ENCODE peak calls at places on chromosomes 11 and 22, in ten cellular contexts. S, F, O, C, Z, X, H, B, E and W are unnamed samples. For H3K4me1, the result is how much of the 10 kb centered on the place peaks cover.

GRCh38 chr11:35393093-35393492 is 26.3 kb downstream of the SLC1A2 start:
- DNase-seq in S (no peak), F (no peak), O (no peak), C (no peak), Z (no peak), X (no peak), H (no peak), B (no peak), E (no peak), W (no peak)

GRCh38 chr11:95242990-95243590 is 12.1 kb upstream of the SESN3 start:
- DNase-seq in S (no peak), F (no peak), O (no peak), C (no peak), Z (no peak), X (no peak), H (no peak), B (no peak), E (no peak), W (no peak)

GRCh38 chr11:70462818-70463477 is 64.6 kb downstream of the CTTN start:
- DNase-seq in S (no peak), F (no peak), O (no peak), C (no peak), Z (no peak), X (no peak), H (no peak), B (no peak), E (no peak), W (no peak)

GRCh38 chr11:122267602-122268001 is 151.6 kb upstream of the BLID start:
- DNase-seq in S (no peak), F (no peak), O (no peak), C (no peak), Z (no peak), X (no peak), H (no peak), B (no peak), E (no peak), W (no peak)

GRCh38 chr11:6401439-6401838 is 11.2 kb downstream of the SMPD1 start:
- DNase-seq in S (no peak), F (no peak), O (no peak), C (no peak), Z (no peak), X (no peak), H (no peak), B (no peak), E (no peak), W (no peak)

GRCh38 chr11:69373251-69373635 is 79.3 kb downstream of the MYEOV start:
- DNase-seq in S (no peak), F (no peak), O (no peak), C (no peak), Z (no peak), X (no peak), H (no peak), B (no peak), E (no peak), W (no peak)

GRCh38 chr22:24437820-24438328 is 10.5 kb downstream of the ADORA2A start:
- DNase-seq in S (peak), F (no peak), O (no peak), C (peak), Z (no peak), X (no peak), H (no peak), B (no peak), E (peak), W (no peak)

GRCh38 chr11:83477772-83478171 is 191.6 kb upstream of the CCDC90B start:
- DNase-seq in S (no peak), F (no peak), O (no peak), C (no peak), Z (no peak), X (no peak), H (no peak), B (no peak), E (no peak), W (no peak)

GRCh38 chr11:7949934-7950333 is 8.4 kb upstream of the OR10A3 start:
- DNase-seq in S (no peak), F (no peak), O (no peak), C (no peak), Z (no peak), X (no peak), H (no peak), B (no peak), E (no peak), W (no peak)

GRCh38 chr22:46684706-46685105 is 53.3 kb downstream of the CERK start:
- DNase-seq in S (no peak), F (peak), O (no peak), C (peak), Z (no peak), X (peak), H (no peak), B (no peak), E (no peak), W (no peak)

GRCh38 chr11:66880484-66881211 is 23.8 kb downstream of the LRFN4 start:
- DNase-seq in S (no peak), F (no peak), O (no peak), C (no peak), Z (peak), X (peak), H (no peak), B (no peak), E (no peak), W (no peak)

GRCh38 chr11:93737904-93738612 is 3.2 kb downstream of the TAF1D start:
- DNase-seq in S (no peak), F (no peak), O (no peak), C (no peak), Z (no peak), X (no peak), H (no peak), B (no peak), E (no peak), W (no peak)

GRCh38 chr11:96384156-96384555 is 5.6 kb downstream of the CCDC82 start:
- DNase-seq in S (no peak), F (no peak), O (no peak), C (no peak), Z (no peak), X (no peak), H (no peak), B (no peak), E (no peak), W (no peak)

GRCh38 chr22:46272762-46273431 is 5.1 kb downstream of the TTC38 start:
- DNase-seq in S (no peak), F (no peak), O (no peak), C (no peak), Z (no peak), X (no peak), H (no peak), B (no peak), E (peak), W (no peak)

GRCh38 chr22:48639021-48639795 is 1188.5 kb downstream of the BRD1 start:
- DNase-seq in S (no peak), F (no peak), O (no peak), C (no peak), Z (no peak), X (no peak), H (no peak), B (no peak), E (no peak), W (no peak)

GRCh38 chr11:107018902-107019493 is 722 bp upstream of the GUCY1A2 start:
- DNase-seq in S (peak), F (peak), O (no peak), C (no peak), Z (no peak), X (peak), H (no peak), B (no peak), E (peak), W (peak)

GRCh38 chr11:17711836-17712235 is 7.5 kb upstream of the MYOD1 start:
- DNase-seq in S (no peak), F (no peak), O (no peak), C (no peak), Z (no peak), X (no peak), H (no peak), B (no peak), E (no peak), W (no peak)

GRCh38 chr11:66858186-66858938 is 1.5 kb downstream of the LRFN4 start:
- DNase-seq in S (peak), F (no peak), O (no peak), C (no peak), Z (no peak), X (no peak), H (no peak), B (no peak), E (peak), W (peak)

GRCh38 chr11:28759311-28759710 is 651.1 kb downstream of the METTL15 start:
- DNase-seq in S (no peak), F (no peak), O (no peak), C (no peak), Z (no peak), X (peak), H (peak), B (no peak), E (no peak), W (no peak)

GRCh38 chr11:47852053-47852452 is 3.9 kb upstream of the NUP160 start:
- DNase-seq in S (no peak), F (no peak), O (no peak), C (no peak), Z (no peak), X (no peak), H (no peak), B (no peak), E (no peak), W (no peak)

GRCh38 chr22:29755889-29756288 is 10.9 kb downstream of the ZMAT5 start:
- DNase-seq in S (no peak), F (no peak), O (no peak), C (no peak), Z (no peak), X (no peak), H (no peak), B (no peak), E (no peak), W (no peak)

GRCh38 chr11:67435727-67436458 is 1.6 kb downstream of the PTPRCAP start:
- DNase-seq in S (peak), F (no peak), O (no peak), C (no peak), Z (no peak), X (no peak), H (no peak), B (no peak), E (no peak), W (no peak)

GRCh38 chr11:132196928-132197327 is 826.5 kb downstream of the NTM start:
- DNase-seq in S (no peak), F (no peak), O (no peak), C (no peak), Z (no peak), X (no peak), H (no peak), B (no peak), E (no peak), W (no peak)

GRCh38 chr11:119130662-119131061 is 9.3 kb downstream of the HINFP start:
- DNase-seq in S (no peak), F (no peak), O (no peak), C (no peak), Z (no peak), X (no peak), H (no peak), B (no peak), E (no peak), W (no peak)

GRCh38 chr11:14529933-14530332 is 9.7 kb upstream of the PSMA1 start:
- DNase-seq in S (no peak), F (no peak), O (no peak), C (no peak), Z (no peak), X (no peak), H (no peak), B (no peak), E (no peak), W (no peak)

GRCh38 chr11:36333897-36334296 is 37.8 kb downstream of the PRR5L start:
- DNase-seq in S (no peak), F (no peak), O (no peak), C (no peak), Z (no peak), X (no peak), H (peak), B (peak), E (no peak), W (no peak)

GRCh38 chr11:2791521-2792375 is 92.0 kb upstream of the KCNQ1OT1 start:
- DNase-seq in S (peak), F (peak), O (no peak), C (no peak), Z (no peak), X (peak), H (no peak), B (no peak), E (no peak), W (peak)

GRCh38 chr22:21937821-21938070 is 14.9 kb downstream of the PPM1F start:
- DNase-seq in S (no peak), F (no peak), O (no peak), C (no peak), Z (no peak), X (no peak), H (no peak), B (peak), E (peak), W (no peak)

GRCh38 chr11:32374261-32374711 is 61.1 kb downstream of the WT1 start:
- DNase-seq in S (no peak), F (peak), O (no peak), C (peak), Z (no peak), X (no peak), H (peak), B (no peak), E (no peak), W (no peak)

GRCh38 chr11:864928-865327 is 22.3 kb downstream of the TSPAN4 start:
- DNase-seq in S (no peak), F (no peak), O (no peak), C (no peak), Z (no peak), X (no peak), H (no peak), B (no peak), E (no peak), W (no peak)
- H3K4me1 ChIP-seq in S (under half), F (under half), O (under half), C (under half), Z (under half), X (under half), H (under half), B (under half), E (under half), W (under half)

GRCh38 chr22:20771918-20772625 is 1.8 kb upstream of the SERPIND1 start:
- DNase-seq in S (no peak), F (no peak), O (no peak), C (no peak), Z (no peak), X (no peak), H (no peak), B (no peak), E (no peak), W (no peak)

GRCh38 chr22:20776624-20777405 is 2.9 kb downstream of the SERPIND1 start:
- DNase-seq in S (no peak), F (no peak), O (no peak), C (no peak), Z (no peak), X (no peak), H (no peak), B (no peak), E (no peak), W (no peak)

GRCh38 chr22:20775342-20775895 is 1.5 kb downstream of the SERPIND1 start:
- DNase-seq in S (no peak), F (no peak), O (no peak), C (no peak), Z (no peak), X (no peak), H (no peak), B (no peak), E (no peak), W (no peak)

GRCh38 chr22:20774882-20775281 is 969 bp downstream of the SERPIND1 start:
- DNase-seq in S (no peak), F (no peak), O (no peak), C (no peak), Z (no peak), X (no peak), H (no peak), B (no peak), E (no peak), W (no peak)

DNA sequence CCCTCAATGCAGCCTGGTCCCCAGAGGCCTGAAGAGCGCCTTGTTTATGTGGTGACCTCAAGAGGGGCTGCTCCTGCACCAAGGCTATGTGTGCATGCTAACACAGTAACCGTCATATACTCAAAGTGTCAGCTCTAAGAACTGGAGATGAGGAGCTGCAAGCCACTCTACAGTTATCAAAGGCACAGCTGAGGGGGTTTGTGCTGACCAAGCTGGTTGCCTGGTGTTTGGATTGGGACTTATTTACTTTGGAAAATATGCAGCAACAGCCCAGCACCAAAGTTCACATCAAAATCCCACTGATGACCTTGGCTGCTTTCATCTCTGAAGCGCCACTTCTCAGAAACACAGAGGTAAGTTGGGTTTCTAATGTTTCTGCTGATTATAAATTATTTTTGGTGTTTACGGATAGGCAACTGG is at the start of gene SERPIND1:
- DNase-seq in S (no peak), F (no peak), O (no peak), C (no peak), Z (no peak), X (no peak), H (no peak), B (no peak), E (no peak), W (no peak)
- TF ChIP-seq POLR2A in S (no peak), F (no peak), O (no peak), C (no peak), Z (no peak), X (no peak), H (no peak), B (no peak), E (no peak), W (no peak)

GRCh38 chr11:62892077-62892922 is 11.6 kb downstream of the SLC3A2 start:
- DNase-seq in S (no peak), F (no peak), O (no peak), C (no peak), Z (no peak), X (no peak), H (no peak), B (no peak), E (no peak), W (no peak)

GRCh38 chr11:62898027-62898426 is 17.3 kb downstream of the SLC3A2 start:
- DNase-seq in S (no peak), F (no peak), O (no peak), C (no peak), Z (no peak), X (no peak), H (no peak), B (no peak), E (no peak), W (no peak)

GRCh38 chr11:62895501-62895900 is 14.8 kb downstream of the SLC3A2 start:
- DNase-seq in S (no peak), F (no peak), O (no peak), C (no peak), Z (no peak), X (no peak), H (no peak), B (no peak), E (no peak), W (no peak)

DNA sequence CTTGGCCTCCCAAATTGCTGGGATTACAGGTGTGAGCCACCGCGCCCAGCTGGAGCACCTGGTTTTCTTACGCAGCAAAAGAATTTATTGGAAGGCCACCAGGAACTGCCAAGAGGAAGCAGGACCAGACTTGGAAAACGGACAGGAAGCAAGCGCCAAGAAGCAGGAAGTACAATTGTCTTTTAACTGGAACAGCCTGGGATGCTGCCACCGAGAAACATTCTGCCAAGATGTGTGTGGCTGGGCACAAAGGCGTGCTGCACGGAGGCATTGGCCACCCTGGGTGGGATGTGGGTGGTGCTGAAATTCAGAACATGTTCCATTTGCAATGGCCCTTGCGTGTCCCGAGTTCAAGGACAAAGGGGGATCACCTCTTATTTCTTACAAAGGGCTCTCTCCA is 15.4 kb downstream of the SLC3A2 start:
- DNase-seq in S (no peak), F (no peak), O (no peak), C (no peak), Z (no peak), X (no peak), H (no peak), B (no peak), E (no peak), W (no peak)
- TF ChIP-seq POLR2AphosphoS5 in S (no peak), F (no peak), O (peak), C (no peak), Z (peak), X (peak), H (no peak), B (peak), E (no peak), W (no peak)

GRCh38 chr11:30018443-30018842 is 1.6 kb upstream of the KCNA4 start:
- DNase-seq in S (no peak), F (no peak), O (no peak), C (no peak), Z (no peak), X (no peak), H (no peak), B (no peak), E (no peak), W (no peak)

GRCh38 chr11:30017467-30017895 is 651 bp upstream of the KCNA4 start:
- DNase-seq in S (no peak), F (no peak), O (no peak), C (no peak), Z (no peak), X (no peak), H (no peak), B (no peak), E (no peak), W (no peak)

GRCh38 chr11:30019481-30019880 is 2.7 kb upstream of the KCNA4 start:
- DNase-seq in S (no peak), F (no peak), O (no peak), C (no peak), Z (no peak), X (no peak), H (no peak), B (no peak), E (no peak), W (no peak)

GRCh38 chr11:30025396-30026139 is 8.7 kb upstream of the KCNA4 start:
- DNase-seq in S (no peak), F (no peak), O (no peak), C (no peak), Z (no peak), X (no peak), H (no peak), B (no peak), E (no peak), W (no peak)

DNA sequence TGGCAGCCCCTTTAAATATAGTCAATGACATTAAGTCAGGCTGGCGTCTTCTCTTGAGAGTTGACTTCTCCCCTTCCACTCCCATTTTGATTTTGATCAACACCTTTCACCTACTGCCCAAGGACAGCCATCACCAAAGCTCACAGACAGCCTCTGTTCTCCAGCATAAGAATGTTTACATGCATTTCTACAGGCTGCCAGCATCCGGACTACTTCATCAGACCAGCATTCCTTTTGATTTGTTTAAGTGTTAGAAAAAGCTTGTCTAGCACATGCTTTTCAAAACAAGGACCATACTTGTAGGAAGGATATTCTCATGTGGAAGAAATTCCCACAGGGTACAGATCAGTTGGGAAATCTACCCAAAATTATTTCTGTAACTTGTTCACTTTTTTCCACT is 6.2 kb upstream of the KCNA4 start:
- DNase-seq in S (no peak), F (no peak), O (no peak), C (no peak), Z (no peak), X (no peak), H (no peak), B (no peak), E (no peak), W (no peak)
- H3K4me1 ChIP-seq in S (under half), F (under half), O (under half), C (under half), Z (under half), X (under half), H (under half), B (under half), E (under half), W (under half)

DNA sequence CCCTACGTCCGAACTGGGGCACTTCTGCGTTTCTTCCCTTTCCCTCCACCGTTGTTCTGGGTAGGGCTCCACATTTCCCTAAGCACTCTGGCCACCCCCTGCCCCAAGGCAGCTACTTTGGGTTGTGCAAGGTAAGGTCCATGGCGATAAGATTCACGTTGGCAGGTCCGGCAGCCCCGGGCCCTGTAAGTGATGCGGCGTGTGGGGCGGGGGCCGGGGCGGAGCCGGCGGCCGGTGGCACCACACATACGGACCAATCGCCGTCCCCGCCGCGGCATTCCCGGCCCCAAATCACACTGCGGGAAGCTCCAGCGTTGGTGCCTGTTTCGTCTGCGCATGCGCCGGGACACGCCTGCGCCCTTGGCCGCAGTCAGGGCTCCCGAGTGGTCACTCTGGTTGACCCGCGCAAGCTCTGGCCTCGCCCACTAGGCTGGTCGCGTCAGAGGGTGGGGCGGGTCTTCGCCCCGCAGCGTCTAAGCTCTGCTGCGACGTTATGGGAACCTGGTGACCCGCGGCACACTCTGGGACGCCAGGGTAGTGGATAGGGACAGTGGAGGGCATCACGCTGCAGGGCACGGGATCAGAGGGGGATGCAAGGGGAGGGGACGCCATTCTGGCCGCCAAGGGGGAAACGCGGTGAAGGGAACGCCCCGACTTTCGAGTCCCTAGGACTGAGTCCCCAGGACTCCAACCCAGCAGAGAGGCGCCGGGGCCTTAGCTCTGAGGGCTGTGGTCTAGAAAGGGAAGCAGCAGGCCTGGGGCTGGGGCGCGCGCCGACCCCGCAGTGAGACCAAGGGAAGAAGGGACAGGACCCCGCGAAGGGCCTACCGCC is 1.6 kb downstream of the FADS1 start:
- DNase-seq in S (peak), F (peak), O (no peak), C (peak), Z (peak), X (peak), H (peak), B (peak), E (peak), W (peak)
- TF ChIP-seq POLR2A in S (peak), F (peak), O (no peak), C (peak), Z (peak), X (no peak), H (peak), B (peak), E (peak), W (peak)